ENCODE peak calls at places on chromosomes 4 and X, in four cellular contexts. One of them, this sample, is unnamed.

GRCh38 chr4:6324999-6325790 is 55.5 kb downstream of the WFS1 start:
- DNase-seq in stomach: peak; percentile 71
- DNase-seq in right lobe of liver: no peak
- DNase-seq in PC-3: peak; percentile 73
- DNase-seq in this sample: peak; percentile 64

GRCh38 chr4:143514432-143514831 is 930 bp downstream of the SMARCA5 start:
- DNase-seq in stomach: peak; percentile 34
- DNase-seq in right lobe of liver: peak; percentile 43
- DNase-seq in PC-3: peak; percentile 33
- DNase-seq in this sample: peak; percentile 50

GRCh38 chr4:168309781-168310180 is 8.8 kb downstream of the DDX60 start:
- DNase-seq in stomach: no peak
- DNase-seq in right lobe of liver: no peak
- DNase-seq in PC-3: no peak
- DNase-seq in this sample: no peak

GRCh38 chr4:78040431-78040830 is 16.7 kb upstream of the FRAS1 start:
- DNase-seq in stomach: no peak
- DNase-seq in right lobe of liver: no peak
- DNase-seq in PC-3: no peak
- DNase-seq in this sample: no peak

GRCh38 chr4:123995939-123996338 is 599.3 kb downstream of the SPRY1 start:
- DNase-seq in stomach: no peak
- DNase-seq in right lobe of liver: no peak
- DNase-seq in PC-3: peak; percentile 59
- DNase-seq in this sample: no peak

GRCh38 chrX:131739823-131740222 is 195.9 kb downstream of the OR13H1 start:
- DNase-seq in stomach: no peak
- DNase-seq in right lobe of liver: no peak
- DNase-seq in PC-3: no peak
- DNase-seq in this sample: no peak

GRCh38 chrX:123860983-123861382 is 1.1 kb downstream of the XIAP start:
- DNase-seq in stomach: no peak
- DNase-seq in right lobe of liver: no peak
- DNase-seq in PC-3: peak; percentile 23
- DNase-seq in this sample: no peak

GRCh38 chrX:98627645-98628044 is 1743.9 kb downstream of the RPA4 start:
- DNase-seq in stomach: no peak
- DNase-seq in right lobe of liver: no peak
- DNase-seq in PC-3: no peak
- DNase-seq in this sample: no peak

GRCh38 chrX:65690057-65690855 is 22.8 kb downstream of the MSN start:
- DNase-seq in stomach: no peak
- DNase-seq in right lobe of liver: no peak
- DNase-seq in PC-3: peak; percentile 60
- DNase-seq in this sample: no peak

GRCh38 chr4:67327245-67327860 is 217.9 kb downstream of the CENPC start:
- DNase-seq in stomach: peak; percentile 57
- DNase-seq in right lobe of liver: no peak
- DNase-seq in PC-3: peak; percentile 90
- DNase-seq in this sample: peak; percentile 46

GRCh38 chr4:79259242-79259641 is 66.6 kb downstream of the NAA11 start:
- DNase-seq in stomach: no peak
- DNase-seq in right lobe of liver: no peak
- DNase-seq in PC-3: no peak
- DNase-seq in this sample: no peak

GRCh38 chrX:69618803-69619202 is 2.9 kb downstream of the EDA start:
- DNase-seq in stomach: no peak
- DNase-seq in right lobe of liver: no peak
- DNase-seq in PC-3: peak; percentile 39
- DNase-seq in this sample: no peak

GRCh38 chr4:151324449-151325319 is 721 bp downstream of the SH3D19 start:
- DNase-seq in stomach: peak; percentile 48
- DNase-seq in right lobe of liver: peak; percentile 89
- DNase-seq in PC-3: peak; percentile 67
- DNase-seq in this sample: peak; percentile 47

GRCh38 chr4:178205826-178206225 is 763.6 kb upstream of the AGA start:
- DNase-seq in stomach: no peak
- DNase-seq in right lobe of liver: no peak
- DNase-seq in PC-3: peak; percentile 39
- DNase-seq in this sample: no peak

GRCh38 chr4:127383666-127384065 is 249.1 kb upstream of the INTU start:
- DNase-seq in stomach: no peak
- DNase-seq in right lobe of liver: no peak
- DNase-seq in PC-3: no peak
- DNase-seq in this sample: no peak

GRCh38 chrX:71622347-71623104 is 4.2 kb upstream of the CXCR3 start:
- DNase-seq in stomach: peak; percentile 79
- DNase-seq in right lobe of liver: peak; percentile 56
- DNase-seq in PC-3: peak; percentile 74
- DNase-seq in this sample: peak; percentile 82

GRCh38 chr4:145936142-145937020 is 2.2 kb downstream of the ZNF827 start:
- DNase-seq in stomach: peak; percentile 63
- DNase-seq in right lobe of liver: peak; percentile 49
- DNase-seq in PC-3: peak; percentile 75
- DNase-seq in this sample: peak; percentile 73

GRCh38 chr4:1537410-1538095 is 131.3 kb upstream of the NKX1-1 start:
- DNase-seq in stomach: no peak
- DNase-seq in right lobe of liver: peak; percentile 14
- DNase-seq in PC-3: no peak
- DNase-seq in this sample: no peak

GRCh38 chr4:3324093-3324815 is 31.4 kb downstream of the RGS12 start:
- DNase-seq in stomach: peak; percentile 17
- DNase-seq in right lobe of liver: no peak
- DNase-seq in PC-3: no peak
- DNase-seq in this sample: no peak

DNA sequence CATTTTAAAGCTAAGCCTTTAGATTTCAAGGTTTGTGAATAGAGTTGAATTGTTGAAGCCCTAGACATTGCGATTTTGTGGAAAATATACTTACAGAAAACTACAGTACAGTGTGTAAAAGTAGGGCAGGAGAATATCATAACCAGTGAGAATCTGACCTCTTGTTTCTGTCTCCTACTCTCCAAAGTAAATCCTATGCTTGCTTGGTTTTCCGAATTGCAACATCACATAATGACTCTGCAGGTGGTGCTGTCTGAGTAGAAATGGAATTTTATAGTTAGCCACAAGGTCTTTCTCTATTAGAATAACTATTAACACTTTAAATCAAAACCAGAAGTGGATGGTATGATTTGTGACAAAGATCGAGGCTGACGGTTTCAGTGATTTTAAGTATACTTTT is 505.6 kb downstream of the RAPGEF2 start:
- DNase-seq in stomach: no peak
- DNase-seq in right lobe of liver: no peak
- DNase-seq in PC-3: peak; percentile 6
- DNase-seq in this sample: no peak
- TF ChIP-seq CTCF in stomach: no peak
- TF ChIP-seq CTCF in right lobe of liver: no peak
- TF ChIP-seq CTCF in PC-3: no peak
- TF ChIP-seq CTCF in this sample: no peak

GRCh38 chr4:76607266-76607799 is 172.3 kb downstream of the SHROOM3 start:
- DNase-seq in stomach: no peak
- DNase-seq in right lobe of liver: no peak
- DNase-seq in PC-3: no peak
- DNase-seq in this sample: no peak
- H3K27ac ChIP-seq in stomach: no peak overlapping the region
- H3K27ac ChIP-seq in right lobe of liver: no peak overlapping the region
- H3K27ac ChIP-seq in PC-3: no peak overlapping the region
- H3K27ac ChIP-seq in this sample: peak overlapping the region; percentile 33

GRCh38 chr4:88244056-88244455 is 40.3 kb downstream of the PPM1K start:
- DNase-seq in stomach: no peak
- DNase-seq in right lobe of liver: no peak
- DNase-seq in PC-3: no peak
- DNase-seq in this sample: no peak

GRCh38 chr4:88244821-88245579 is 39.4 kb downstream of the PPM1K start:
- DNase-seq in stomach: no peak
- DNase-seq in right lobe of liver: no peak
- DNase-seq in PC-3: no peak
- DNase-seq in this sample: no peak

GRCh38 chr4:88242144-88242543 is 42.2 kb downstream of the PPM1K start:
- DNase-seq in stomach: no peak
- DNase-seq in right lobe of liver: no peak
- DNase-seq in PC-3: no peak
- DNase-seq in this sample: no peak

GRCh38 chr4:88240297-88240714 is 44.1 kb downstream of the PPM1K start:
- DNase-seq in stomach: no peak
- DNase-seq in right lobe of liver: peak; percentile 33
- DNase-seq in PC-3: no peak
- DNase-seq in this sample: no peak
- TF ChIP-seq CTCF in stomach: no peak
- TF ChIP-seq CTCF in right lobe of liver: no peak
- TF ChIP-seq CTCF in PC-3: no peak
- TF ChIP-seq CTCF in this sample: no peak

GRCh38 chr4:94354474-94354896 is 11.8 kb upstream of the HPGDS start:
- DNase-seq in stomach: no peak
- DNase-seq in right lobe of liver: no peak
- DNase-seq in PC-3: no peak
- DNase-seq in this sample: no peak
- H3K27ac ChIP-seq in stomach: no peak overlapping the region
- H3K27ac ChIP-seq in right lobe of liver: no peak overlapping the region
- H3K27ac ChIP-seq in PC-3: no peak overlapping the region
- H3K27ac ChIP-seq in this sample: no peak overlapping the region